ENCODE peak calls at places on chromosomes 5 and 9, in nine cellular contexts. One of them, this sample, is unnamed.

GRCh38 chr5:61313960-61314681 is 17.9 kb upstream of the ZSWIM6 start:
- DNase-seq in upper lobe of right lung: no peak
- DNase-seq in HCT116: no peak
- DNase-seq in heart right ventricle: no peak
- DNase-seq in heart left ventricle: no peak
- DNase-seq in left lung: no peak
- DNase-seq in right lobe of liver: no peak
- DNase-seq in sigmoid colon: no peak
- DNase-seq in fibroblast of lung: peak; percentile 94
- DNase-seq in this sample: no peak

GRCh38 chr9:90025816-90026215 is 421.0 kb downstream of the GADD45G start:
- DNase-seq in left lung: no peak
- DNase-seq in upper lobe of right lung: no peak
- DNase-seq in heart right ventricle: no peak
- DNase-seq in right lobe of liver: no peak
- DNase-seq in heart left ventricle: no peak
- DNase-seq in fibroblast of lung: peak; percentile 70
- DNase-seq in sigmoid colon: no peak
- DNase-seq in HCT116: no peak
- DNase-seq in this sample: no peak

GRCh38 chr9:98709968-98710965 is 1.5 kb upstream of the GABBR2 start:
- DNase-seq in heart right ventricle: no peak
- DNase-seq in left lung: no peak
- DNase-seq in heart left ventricle: no peak
- DNase-seq in sigmoid colon: no peak
- DNase-seq in HCT116: no peak
- DNase-seq in upper lobe of right lung: no peak
- DNase-seq in fibroblast of lung: peak; percentile 61
- DNase-seq in right lobe of liver: no peak
- DNase-seq in this sample: no peak

GRCh38 chr5:149581931-149582768 is 852 bp downstream of the ARHGEF37 start:
- DNase-seq in left lung: no peak
- DNase-seq in heart right ventricle: no peak
- DNase-seq in right lobe of liver: no peak
- DNase-seq in fibroblast of lung: peak; percentile 15
- DNase-seq in HCT116: no peak
- DNase-seq in sigmoid colon: no peak
- DNase-seq in upper lobe of right lung: no peak
- DNase-seq in heart left ventricle: peak; percentile 48
- DNase-seq in this sample: no peak

GRCh38 chr5:137751869-137752491 is 2.2 kb downstream of the HNRNPA0 start:
- DNase-seq in sigmoid colon: no peak
- DNase-seq in heart right ventricle: no peak
- DNase-seq in HCT116: peak; percentile 64
- DNase-seq in fibroblast of lung: peak; percentile 68
- DNase-seq in right lobe of liver: no peak
- DNase-seq in heart left ventricle: no peak
- DNase-seq in upper lobe of right lung: no peak
- DNase-seq in left lung: no peak
- DNase-seq in this sample: no peak

GRCh38 chr5:37834542-37835399 is 5.1 kb downstream of the GDNF start:
- DNase-seq in sigmoid colon: peak; percentile 74
- DNase-seq in heart right ventricle: no peak
- DNase-seq in heart left ventricle: no peak
- DNase-seq in left lung: no peak
- DNase-seq in fibroblast of lung: peak; percentile 49
- DNase-seq in HCT116: no peak
- DNase-seq in upper lobe of right lung: no peak
- DNase-seq in right lobe of liver: no peak
- DNase-seq in this sample: no peak

GRCh38 chr9:14383296-14383695 is 69.4 kb upstream of the NFIB start:
- DNase-seq in heart right ventricle: no peak
- DNase-seq in HCT116: no peak
- DNase-seq in left lung: no peak
- DNase-seq in upper lobe of right lung: no peak
- DNase-seq in heart left ventricle: peak; percentile 46
- DNase-seq in sigmoid colon: no peak
- DNase-seq in fibroblast of lung: peak; percentile 66
- DNase-seq in right lobe of liver: no peak
- DNase-seq in this sample: no peak

GRCh38 chr9:27362447-27363210 is 65.7 kb upstream of the EQTN start:
- DNase-seq in sigmoid colon: no peak
- DNase-seq in heart left ventricle: no peak
- DNase-seq in right lobe of liver: no peak
- DNase-seq in upper lobe of right lung: no peak
- DNase-seq in HCT116: no peak
- DNase-seq in heart right ventricle: no peak
- DNase-seq in left lung: no peak
- DNase-seq in fibroblast of lung: no peak
- DNase-seq in this sample: no peak

GRCh38 chr5:136062563-136063274 is 33.9 kb downstream of the TGFBI start:
- DNase-seq in right lobe of liver: no peak
- DNase-seq in heart left ventricle: no peak
- DNase-seq in HCT116: peak; percentile 77
- DNase-seq in fibroblast of lung: peak; percentile 44
- DNase-seq in upper lobe of right lung: no peak
- DNase-seq in heart right ventricle: no peak
- DNase-seq in left lung: no peak
- DNase-seq in sigmoid colon: no peak
- DNase-seq in this sample: no peak

GRCh38 chr9:72526901-72527800 is 5.7 kb downstream of the TMC1 start:
- DNase-seq in fibroblast of lung: peak; percentile 95
- DNase-seq in upper lobe of right lung: peak; percentile 83
- DNase-seq in HCT116: peak; percentile 51
- DNase-seq in heart right ventricle: peak; percentile 61
- DNase-seq in left lung: peak; percentile 85
- DNase-seq in sigmoid colon: peak; percentile 93
- DNase-seq in right lobe of liver: no peak
- DNase-seq in heart left ventricle: peak; percentile 56
- DNase-seq in this sample: peak; percentile 94

GRCh38 chr5:74595143-74595915 is 45.2 kb downstream of the ENC1 start:
- DNase-seq in sigmoid colon: no peak
- DNase-seq in upper lobe of right lung: no peak
- DNase-seq in fibroblast of lung: peak; percentile 97
- DNase-seq in HCT116: peak; percentile 15
- DNase-seq in heart right ventricle: no peak
- DNase-seq in heart left ventricle: no peak
- DNase-seq in right lobe of liver: no peak
- DNase-seq in left lung: no peak
- DNase-seq in this sample: no peak

GRCh38 chr5:177357459-177358332 is at the start of gene RGS14:
- DNase-seq in heart left ventricle: no peak
- DNase-seq in upper lobe of right lung: no peak
- DNase-seq in sigmoid colon: no peak
- DNase-seq in fibroblast of lung: peak; percentile 64
- DNase-seq in HCT116: no peak
- DNase-seq in heart right ventricle: peak; percentile 46
- DNase-seq in right lobe of liver: peak; percentile 73
- DNase-seq in left lung: peak; percentile 91
- DNase-seq in this sample: peak; percentile 83

GRCh38 chr9:90092512-90092911 is 487.7 kb downstream of the GADD45G start:
- DNase-seq in heart right ventricle: no peak
- DNase-seq in upper lobe of right lung: no peak
- DNase-seq in fibroblast of lung: no peak
- DNase-seq in left lung: no peak
- DNase-seq in right lobe of liver: no peak
- DNase-seq in HCT116: no peak
- DNase-seq in sigmoid colon: no peak
- DNase-seq in heart left ventricle: no peak
- DNase-seq in this sample: no peak

GRCh38 chr5:81147970-81148571 is 85.1 kb upstream of the CKMT2 start:
- DNase-seq in sigmoid colon: no peak
- DNase-seq in right lobe of liver: no peak
- DNase-seq in heart right ventricle: no peak
- DNase-seq in left lung: no peak
- DNase-seq in heart left ventricle: no peak
- DNase-seq in fibroblast of lung: no peak
- DNase-seq in HCT116: no peak
- DNase-seq in upper lobe of right lung: no peak
- DNase-seq in this sample: no peak

GRCh38 chr5:62489471-62489870 is 76.9 kb downstream of the IPO11 start:
- DNase-seq in sigmoid colon: no peak
- DNase-seq in heart left ventricle: no peak
- DNase-seq in upper lobe of right lung: no peak
- DNase-seq in left lung: no peak
- DNase-seq in heart right ventricle: no peak
- DNase-seq in fibroblast of lung: peak; percentile 22
- DNase-seq in right lobe of liver: no peak
- DNase-seq in HCT116: no peak
- DNase-seq in this sample: no peak

GRCh38 chr9:78871452-78872331 is 574.8 kb downstream of the PSAT1 start:
- DNase-seq in left lung: no peak
- DNase-seq in HCT116: peak; percentile 22
- DNase-seq in fibroblast of lung: peak; percentile 97
- DNase-seq in heart right ventricle: no peak
- DNase-seq in heart left ventricle: no peak
- DNase-seq in right lobe of liver: no peak
- DNase-seq in upper lobe of right lung: no peak
- DNase-seq in sigmoid colon: no peak
- DNase-seq in this sample: no peak

GRCh38 chr5:163134061-163134460 is 303.3 kb upstream of the CCNG1 start:
- DNase-seq in fibroblast of lung: no peak
- DNase-seq in right lobe of liver: no peak
- DNase-seq in HCT116: no peak
- DNase-seq in heart left ventricle: no peak
- DNase-seq in heart right ventricle: no peak
- DNase-seq in sigmoid colon: no peak
- DNase-seq in left lung: no peak
- DNase-seq in upper lobe of right lung: no peak
- DNase-seq in this sample: no peak

GRCh38 chr9:134064711-134065110 is 3.1 kb downstream of the BRD3 start:
- DNase-seq in HCT116: no peak
- DNase-seq in heart left ventricle: no peak
- DNase-seq in upper lobe of right lung: peak; percentile 60
- DNase-seq in left lung: no peak
- DNase-seq in sigmoid colon: no peak
- DNase-seq in fibroblast of lung: no peak
- DNase-seq in right lobe of liver: no peak
- DNase-seq in heart right ventricle: no peak
- DNase-seq in this sample: peak; percentile 68

GRCh38 chr9:107283621-107284616 is 840 bp downstream of the RAD23B start:
- DNase-seq in HCT116: peak; percentile 51
- DNase-seq in sigmoid colon: peak; percentile 85
- DNase-seq in left lung: peak; percentile 95
- DNase-seq in fibroblast of lung: peak; percentile 76
- DNase-seq in upper lobe of right lung: peak; percentile 90
- DNase-seq in right lobe of liver: peak; percentile 88
- DNase-seq in heart right ventricle: peak; percentile 74
- DNase-seq in heart left ventricle: peak; percentile 70
- DNase-seq in this sample: peak; percentile 91

GRCh38 chr9:129209109-129209508 is 31.0 kb upstream of the IER5L start:
- DNase-seq in right lobe of liver: no peak
- DNase-seq in HCT116: no peak
- DNase-seq in sigmoid colon: no peak
- DNase-seq in heart left ventricle: no peak
- DNase-seq in left lung: peak; percentile 14
- DNase-seq in upper lobe of right lung: no peak
- DNase-seq in fibroblast of lung: no peak
- DNase-seq in heart right ventricle: no peak
- DNase-seq in this sample: no peak
- H3K4me3 ChIP-seq in right lobe of liver: no peak overlapping the region
- H3K4me3 ChIP-seq in HCT116: no peak overlapping the region
- H3K4me3 ChIP-seq in sigmoid colon: no peak overlapping the region
- H3K4me3 ChIP-seq in heart left ventricle: no peak overlapping the region
- H3K4me3 ChIP-seq in left lung: no peak overlapping the region
- H3K4me3 ChIP-seq in upper lobe of right lung: no peak overlapping the region
- H3K4me3 ChIP-seq in fibroblast of lung: no peak overlapping the region
- H3K4me3 ChIP-seq in heart right ventricle: no peak overlapping the region
- H3K4me3 ChIP-seq in this sample: no peak overlapping the region

DNA sequence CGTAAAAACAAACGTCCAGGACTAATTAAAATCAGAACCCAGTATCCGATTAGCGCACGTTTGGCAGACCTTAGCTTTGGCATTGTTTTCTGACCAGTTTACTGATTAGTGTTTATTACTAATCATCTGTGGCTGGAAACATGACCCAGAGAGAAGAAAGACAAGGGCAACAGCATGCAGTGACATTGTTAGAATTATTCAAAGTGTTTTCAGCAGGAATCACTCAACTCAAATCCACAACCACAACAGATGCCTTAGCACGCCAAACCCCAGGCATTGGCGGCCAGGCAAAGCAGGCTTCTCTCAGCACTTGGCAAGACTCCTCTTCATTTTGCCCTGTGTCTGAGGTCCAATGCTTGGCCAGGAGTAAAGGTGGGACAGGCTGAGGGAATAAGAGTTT is 490.0 kb downstream of the EBF1 start:
- DNase-seq in upper lobe of right lung: no peak
- DNase-seq in sigmoid colon: no peak
- DNase-seq in heart left ventricle: no peak
- DNase-seq in HCT116: no peak
- DNase-seq in fibroblast of lung: peak; percentile 73
- DNase-seq in heart right ventricle: no peak
- DNase-seq in left lung: no peak
- DNase-seq in right lobe of liver: no peak
- DNase-seq in this sample: no peak
- H3K9me3 ChIP-seq in upper lobe of right lung: no peaks in the 10 kb centered on the region
- H3K9me3 ChIP-seq in sigmoid colon: no peaks in the 10 kb centered on the region
- H3K9me3 ChIP-seq in heart left ventricle: no peaks in the 10 kb centered on the region
- H3K9me3 ChIP-seq in HCT116: no peaks in the 10 kb centered on the region
- H3K9me3 ChIP-seq in fibroblast of lung: no peaks in the 10 kb centered on the region
- H3K9me3 ChIP-seq in heart right ventricle: no peaks in the 10 kb centered on the region
- H3K9me3 ChIP-seq in left lung: no peaks in the 10 kb centered on the region
- H3K9me3 ChIP-seq in right lobe of liver: no peaks in the 10 kb centered on the region
- H3K9me3 ChIP-seq in this sample: no peaks in the 10 kb centered on the region

DNA sequence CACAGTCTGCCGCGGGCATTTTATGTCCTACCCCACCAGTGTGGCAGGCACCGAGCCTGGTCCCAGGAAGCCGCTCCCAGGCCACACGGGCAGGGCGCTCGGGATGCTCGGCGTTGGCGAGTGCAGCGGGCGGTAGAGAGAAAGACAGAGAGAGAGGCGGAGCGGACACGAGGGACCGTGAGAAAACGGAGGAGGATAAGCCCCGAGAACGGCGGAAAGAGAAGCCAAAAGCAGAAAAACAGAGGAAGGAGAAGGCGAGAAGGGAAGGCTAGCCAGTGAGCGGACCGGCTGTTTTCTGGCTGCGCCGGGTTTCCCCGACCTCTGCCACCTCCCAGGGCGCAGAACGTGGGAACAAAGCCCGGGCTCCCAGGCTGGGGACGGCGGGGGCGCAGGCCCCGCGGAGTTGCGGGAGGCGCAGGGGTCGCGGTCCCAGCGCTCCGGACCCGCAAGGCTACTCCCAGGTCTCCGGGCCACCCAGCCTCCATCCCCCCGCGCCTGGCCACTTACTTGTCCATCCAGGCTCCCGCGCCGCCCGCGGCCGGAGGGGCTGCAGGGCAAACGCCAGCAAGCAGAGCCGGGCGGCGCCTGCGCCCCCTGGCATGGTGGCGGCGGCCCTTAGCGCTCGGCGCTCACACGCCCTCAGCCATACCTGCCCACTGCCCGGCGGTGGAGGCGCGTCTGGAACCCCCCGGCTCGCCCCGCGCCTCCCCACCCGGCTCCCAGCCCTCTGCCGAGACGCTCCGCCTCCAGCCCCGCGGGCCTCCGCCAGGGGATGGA is at the start of gene ADAM19:
- DNase-seq in HCT116: no peak
- DNase-seq in sigmoid colon: peak; percentile 83
- DNase-seq in right lobe of liver: peak; percentile 66
- DNase-seq in heart right ventricle: peak; percentile 68
- DNase-seq in fibroblast of lung: peak; percentile 74
- DNase-seq in upper lobe of right lung: peak; percentile 71
- DNase-seq in heart left ventricle: peak; percentile 75
- DNase-seq in left lung: peak; percentile 89
- DNase-seq in this sample: peak; percentile 86
- TF ChIP-seq CTCF in HCT116: no peak
- TF ChIP-seq CTCF in sigmoid colon: peak; percentile 24
- TF ChIP-seq CTCF in right lobe of liver: no peak
- TF ChIP-seq CTCF in heart right ventricle: peak; percentile 33
- TF ChIP-seq CTCF in fibroblast of lung: no peak
- TF ChIP-seq CTCF in upper lobe of right lung: no peak
- TF ChIP-seq CTCF in heart left ventricle: no peak
- TF ChIP-seq CTCF in left lung: no peak
- TF ChIP-seq CTCF in this sample: no peak

GRCh38 chr9:33081128-33081851 is 4.8 kb upstream of the SMU1 start:
- DNase-seq in upper lobe of right lung: no peak
- DNase-seq in fibroblast of lung: peak; percentile 86
- DNase-seq in sigmoid colon: peak; percentile 81
- DNase-seq in left lung: no peak
- DNase-seq in right lobe of liver: no peak
- DNase-seq in heart right ventricle: no peak
- DNase-seq in HCT116: peak; percentile 79
- DNase-seq in heart left ventricle: peak; percentile 75
- DNase-seq in this sample: no peak
- H3K4me3 ChIP-seq in upper lobe of right lung: no peak overlapping the region
- H3K4me3 ChIP-seq in fibroblast of lung: peak overlapping the region; percentile 50
- H3K4me3 ChIP-seq in sigmoid colon: no peak overlapping the region
- H3K4me3 ChIP-seq in left lung: no peak overlapping the region
- H3K4me3 ChIP-seq in right lobe of liver: no peak overlapping the region
- H3K4me3 ChIP-seq in heart right ventricle: no peak overlapping the region
- H3K4me3 ChIP-seq in HCT116: peak overlapping the region; percentile 7
- H3K4me3 ChIP-seq in heart left ventricle: no peak overlapping the region
- H3K4me3 ChIP-seq in this sample: peak overlapping the region; percentile 26